ENCODE peak calls at places on chromosomes 11 and 22, in ten cellular contexts. X is GM20000, B is IMR-90, F is neural crest cell, Y is brain microvascular endothelial cell, I is Peyer's patch, J is keratinocyte, Q is fibroblast of mammary gland, C is cardiac muscle cell, Z is fibroblast of the aortic adventitia. O is an unnamed sample.

GRCh38 chr11:71062199-71062598 is 190.2 kb downstream of the SHANK2 start:
- DNase-seq in X (no peak), B (no peak), F (no peak), Y (no peak), I (no peak), J (no peak), Q (no peak), C (no peak), Z (no peak), O (no peak)

GRCh38 chr11:128764617-128765095 is 70.8 kb downstream of the FLI1 start:
- DNase-seq in X (no peak), B (no peak), F (no peak), Y (no peak), I (no peak), J (no peak), Q (no peak), C (no peak), Z (no peak), O (no peak)

GRCh38 chr22:35708453-35708852 is 9.2 kb upstream of the APOL5 start:
- DNase-seq in X (no peak), B (peak; percentile 69), F (no peak), Y (peak; percentile 33), I (no peak), J (no peak), Q (peak; percentile 11), C (no peak), Z (no peak), O (peak; percentile 1)

GRCh38 chr11:12274056-12274455 is 103.3 kb upstream of the PARVA start:
- DNase-seq in X (no peak), B (no peak), F (no peak), Y (no peak), I (peak; percentile 26), J (no peak), Q (no peak), C (no peak), Z (no peak), O (no peak)

GRCh38 chr11:102527701-102528100 is 2.8 kb downstream of the MMP7 start:
- DNase-seq in X (no peak), B (no peak), F (no peak), Y (no peak), I (no peak), J (no peak), Q (no peak), C (no peak), Z (peak; percentile 72), O (no peak)

GRCh38 chr11:74730601-74731260 is 495 bp downstream of the CHRDL2 start:
- DNase-seq in X (no peak), B (no peak), F (no peak), Y (no peak), I (no peak), J (no peak), Q (no peak), C (no peak), Z (no peak), O (no peak)

GRCh38 chr11:110897035-110897434 is 184.8 kb upstream of the ARHGAP20 start:
- DNase-seq in X (no peak), B (peak; percentile 80), F (no peak), Y (peak; percentile 13), I (no peak), J (no peak), Q (peak; percentile 92), C (no peak), Z (peak; percentile 91), O (no peak)

GRCh38 chr11:128868851-128869671 is 2.0 kb upstream of the KCNJ1 start:
- DNase-seq in X (no peak), B (no peak), F (no peak), Y (no peak), I (no peak), J (no peak), Q (no peak), C (no peak), Z (no peak), O (no peak)

GRCh38 chr11:304915-305833 is 2.4 kb upstream of the IFITM2 start:
- DNase-seq in X (peak; percentile 85), B (peak; percentile 79), F (no peak), Y (peak; percentile 59), I (peak; percentile 88), J (no peak), Q (peak; percentile 81), C (peak; percentile 65), Z (peak; percentile 90), O (peak; percentile 85)

GRCh38 chr22:33007485-33007884 is 50.7 kb downstream of the SYN3 start:
- DNase-seq in X (no peak), B (no peak), F (no peak), Y (no peak), I (no peak), J (no peak), Q (no peak), C (no peak), Z (no peak), O (no peak)

GRCh38 chr22:33013531-33014162 is 44.5 kb downstream of the SYN3 start:
- DNase-seq in X (no peak), B (no peak), F (no peak), Y (no peak), I (no peak), J (no peak), Q (no peak), C (no peak), Z (no peak), O (no peak)

GRCh38 chr22:33018232-33018864 is 39.8 kb downstream of the SYN3 start:
- DNase-seq in X (peak; percentile 66), B (peak; percentile 29), F (peak; percentile 72), Y (peak; percentile 44), I (peak; percentile 76), J (no peak), Q (peak; percentile 51), C (peak; percentile 66), Z (peak; percentile 47), O (peak; percentile 67)

GRCh38 chr22:33014621-33015020 is 43.6 kb downstream of the SYN3 start:
- DNase-seq in X (no peak), B (no peak), F (no peak), Y (no peak), I (no peak), J (no peak), Q (no peak), C (no peak), Z (no peak), O (no peak)

DNA sequence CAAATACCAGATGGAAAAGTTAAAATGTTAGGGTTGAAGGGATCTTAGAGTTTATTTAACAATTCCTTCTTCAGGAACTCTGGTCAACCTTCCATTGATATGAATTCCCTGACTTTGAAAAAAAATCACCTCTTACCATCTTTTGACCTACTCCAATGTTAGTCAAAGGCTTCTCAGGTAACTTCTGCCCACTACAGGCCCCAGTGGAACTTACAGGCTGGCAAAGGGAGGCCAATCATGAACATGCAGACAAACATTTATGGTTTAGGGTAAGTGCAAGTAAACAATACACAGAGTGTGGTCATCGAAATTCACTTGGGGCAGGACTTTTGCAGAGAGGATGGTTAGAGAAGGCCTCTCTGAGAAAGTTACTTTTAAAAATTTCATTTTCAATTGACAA is 45.1 kb downstream of the SYN3 start:
- DNase-seq in X (no peak), B (no peak), F (no peak), Y (no peak), I (no peak), J (no peak), Q (no peak), C (no peak), Z (no peak), O (no peak)
- TF ChIP-seq CTCF in X (no peak), B (no peak), F (no peak), Y (no peak), I (no peak), J (peak; percentile 14), Q (no peak), C (no peak), Z (no peak), O (no peak)

GRCh38 chr11:117468888-117469287 is 141.2 kb downstream of the CEP164 start:
- DNase-seq in X (no peak), B (no peak), F (no peak), Y (no peak), I (no peak), J (no peak), Q (no peak), C (no peak), Z (no peak), O (no peak)
- TF ChIP-seq CTCF in X (no peak), B (no peak), F (no peak), Y (no peak), I (no peak), J (no peak), Q (no peak), C (no peak), Z (no peak), O (no peak)

GRCh38 chr22:25403752-25404471 is 160.6 kb upstream of the GRK3 start:
- DNase-seq in X (peak; percentile 59), B (peak; percentile 41), F (no peak), Y (no peak), I (no peak), J (no peak), Q (peak; percentile 77), C (peak; percentile 36), Z (peak; percentile 47), O (peak; percentile 62)
- TF ChIP-seq CTCF in X (no peak), B (no peak), F (no peak), Y (peak; percentile 38), I (no peak), J (no peak), Q (no peak), C (no peak), Z (peak; percentile 22), O (no peak)

GRCh38 chr11:134863294-134863693 is 451.3 kb upstream of the B3GAT1 start:
- DNase-seq in X (no peak), B (no peak), F (no peak), Y (no peak), I (no peak), J (no peak), Q (no peak), C (no peak), Z (no peak), O (no peak)

GRCh38 chr11:134862168-134862567 is 450.1 kb upstream of the B3GAT1 start:
- DNase-seq in X (no peak), B (no peak), F (no peak), Y (no peak), I (no peak), J (no peak), Q (no peak), C (no peak), Z (no peak), O (no peak)

GRCh38 chr11:134862796-134863195 is 450.8 kb upstream of the B3GAT1 start:
- DNase-seq in X (no peak), B (no peak), F (no peak), Y (no peak), I (no peak), J (no peak), Q (no peak), C (no peak), Z (no peak), O (no peak)

GRCh38 chr11:134858783-134859480 is 446.9 kb upstream of the B3GAT1 start:
- DNase-seq in X (no peak), B (no peak), F (no peak), Y (no peak), I (no peak), J (no peak), Q (no peak), C (no peak), Z (no peak), O (no peak)

DNA sequence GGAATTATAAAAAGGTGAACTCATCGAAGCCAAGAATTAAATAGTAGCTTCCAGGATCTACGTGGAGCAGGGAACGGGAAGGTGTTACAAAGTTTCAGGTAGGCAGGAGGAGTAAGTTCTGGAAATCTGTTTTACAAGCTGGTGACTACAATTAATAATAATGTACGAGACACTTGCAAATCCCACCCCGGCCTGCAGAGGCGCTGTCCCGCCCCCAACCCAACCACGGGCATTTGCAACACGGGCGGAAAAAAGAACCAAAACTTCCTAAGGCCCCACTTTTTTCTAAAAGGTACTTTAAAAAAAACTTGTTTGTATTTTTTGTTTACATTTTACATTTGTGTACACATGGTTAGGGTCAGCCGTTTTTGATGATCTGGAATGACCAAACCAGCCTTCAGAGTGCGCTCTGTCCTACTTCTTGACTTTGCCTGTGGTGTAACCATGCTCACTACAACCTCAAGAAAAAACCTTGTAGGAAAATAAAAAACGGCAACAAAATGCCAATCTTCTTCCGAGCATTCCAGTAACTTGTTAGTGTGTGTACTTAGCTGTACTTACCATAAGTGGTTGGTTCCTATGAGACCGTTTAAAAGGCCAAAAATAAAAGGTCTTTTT is 449.6 kb upstream of the B3GAT1 start:
- DNase-seq in X (no peak), B (no peak), F (no peak), Y (no peak), I (no peak), J (no peak), Q (no peak), C (no peak), Z (no peak), O (no peak)
- TF ChIP-seq CTCF in X (no peak), B (no peak), F (peak; percentile 47), Y (no peak), I (no peak), J (no peak), Q (no peak), C (no peak), Z (no peak), O (peak; percentile 5)